ENCODE peak calls at places on chromosomes 13 and 19, in four cellular contexts. I is tibial nerve, F is esophagus muscularis mucosa, Z is sigmoid colon. N is an unnamed sample.

GRCh38 chr19:51441410-51442390 is 16.6 kb downstream of the SIGLEC8 start:
- DNase-seq in I (no peak), F (no peak), Z (peak; percentile 46), N (no peak)

GRCh38 chr19:32471095-32471494 is 65.5 kb downstream of the DPY19L3 start:
- DNase-seq in I (no peak), F (no peak), Z (no peak), N (no peak)

GRCh38 chr19:13984186-13984585 is 21.9 kb downstream of the RFX1 start:
- DNase-seq in I (no peak), F (no peak), Z (no peak), N (no peak)

GRCh38 chr13:24180743-24181384 is 20.3 kb downstream of the SPATA13 start:
- DNase-seq in I (no peak), F (peak; percentile 14), Z (no peak), N (no peak)

GRCh38 chr19:44050740-44051653 is 839 bp upstream of the ZNF223 start:
- DNase-seq in I (no peak), F (no peak), Z (no peak), N (no peak)

GRCh38 chr13:75197803-75198202 is 284.2 kb downstream of the TBC1D4 start:
- DNase-seq in I (no peak), F (no peak), Z (no peak), N (no peak)

GRCh38 chr19:45528744-45529453 is 21.6 kb downstream of the VASP start:
- DNase-seq in I (no peak), F (no peak), Z (no peak), N (no peak)

GRCh38 chr19:13238891-13239534 is 88.8 kb downstream of the IER2 start:
- DNase-seq in I (no peak), F (no peak), Z (no peak), N (no peak)

GRCh38 chr19:41621654-41622053 is 5.2 kb downstream of the CEACAM4 start:
- DNase-seq in I (no peak), F (no peak), Z (no peak), N (no peak)

DNA sequence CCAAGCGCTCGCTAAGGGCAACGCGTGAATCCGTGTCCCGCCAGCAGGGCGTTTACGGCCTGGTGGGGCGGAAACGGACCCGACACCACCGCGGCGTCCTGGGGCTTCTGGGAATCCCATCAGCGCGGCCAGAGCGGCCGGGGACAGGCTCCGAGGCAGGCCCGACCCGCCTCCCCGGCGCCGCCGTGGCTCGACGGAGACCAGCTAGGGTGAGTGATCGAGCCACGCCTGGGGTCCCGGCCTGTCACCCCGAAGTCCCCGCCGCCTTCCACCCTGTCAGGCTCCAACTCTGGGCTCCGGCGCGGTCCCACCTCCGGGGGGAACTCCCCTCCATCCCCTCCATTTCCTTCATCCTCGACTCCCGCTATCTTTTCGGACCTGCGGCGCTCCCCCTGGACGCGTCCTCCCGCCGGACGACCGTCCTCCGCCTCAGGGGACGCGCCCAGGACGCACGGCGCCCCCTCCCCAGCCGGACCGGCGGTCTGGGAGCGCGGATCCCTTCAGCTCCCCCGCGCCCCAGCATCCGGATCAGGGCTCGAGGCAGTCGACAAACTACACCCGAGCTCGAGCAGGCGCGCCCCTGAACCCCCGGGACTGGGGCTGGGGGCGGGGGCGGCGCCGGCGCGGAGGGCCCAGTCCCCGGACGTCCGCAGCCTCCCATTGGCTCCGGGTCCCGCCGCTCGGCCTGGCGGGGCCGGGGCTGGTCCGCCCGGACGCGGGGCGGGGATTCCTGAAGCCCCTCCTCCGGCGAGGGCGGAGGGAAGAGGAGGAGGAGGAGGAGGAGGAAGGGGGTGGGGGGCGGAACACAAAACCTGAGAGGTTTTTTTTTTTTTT is 643 bp upstream of the BICRA start:
- DNase-seq in I (peak; percentile 91), F (peak; percentile 96), Z (peak; percentile 97), N (peak; percentile 95)
- TF ChIP-seq EP300 in I (peak; percentile 88), F (no peak), Z (no peak), N (no peak)

GRCh38 chr19:16222806-16223205 is 25.1 kb downstream of the AP1M1 start:
- DNase-seq in I (no peak), F (no peak), Z (no peak), N (no peak)
- H3K36me3 ChIP-seq in I (peaks cover 5% of the 10 kb centered on the region), F (peaks cover 93% of the 10 kb centered on the region), Z (peaks cover 67% of the 10 kb centered on the region), N (peaks cover 91% of the 10 kb centered on the region)

GRCh38 chr13:33937373-33938087 is 119.6 kb downstream of the RFC3 start:
- DNase-seq in I (no peak), F (no peak), Z (no peak), N (no peak)
- TF ChIP-seq EP300 in I (no peak), F (no peak), Z (no peak), N (no peak)

GRCh38 chr19:306151-306900 is 15.1 kb upstream of the PLPP2 start:
- DNase-seq in I (no peak), F (no peak), Z (no peak), N (no peak)
- H3K36me3 ChIP-seq in I (peaks cover 3% of the 10 kb centered on the region), F (peaks cover 59% of the 10 kb centered on the region), Z (peaks cover 39% of the 10 kb centered on the region), N (peaks cover 53% of the 10 kb centered on the region)

GRCh38 chr13:99015606-99016520 is 38.0 kb upstream of the DOCK9 start:
- DNase-seq in I (no peak), F (no peak), Z (no peak), N (no peak)
- TF ChIP-seq EP300 in I (no peak), F (no peak), Z (no peak), N (no peak)

DNA sequence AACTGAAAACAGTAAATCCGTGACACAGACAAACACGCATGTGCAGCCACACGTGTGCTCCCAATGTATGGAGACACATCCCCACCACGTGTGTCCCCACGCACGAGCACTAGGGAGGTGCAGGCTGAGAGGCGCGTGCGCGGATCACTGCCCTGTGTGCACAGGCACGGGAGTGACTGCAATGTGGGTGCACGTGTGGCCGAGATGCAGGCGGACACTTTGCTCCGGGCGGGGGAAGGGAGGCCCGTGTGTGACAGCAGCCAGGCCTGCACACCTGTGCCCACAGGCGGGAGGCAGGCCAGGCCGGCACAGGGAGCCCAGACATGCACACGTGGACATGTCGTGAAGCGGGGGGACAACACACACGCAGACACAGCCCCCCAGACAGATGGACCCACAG is 77.0 kb downstream of the PTPRS start:
- DNase-seq in I (no peak), F (no peak), Z (no peak), N (no peak)
- H3K36me3 ChIP-seq in I (no peaks in the 10 kb centered on the region), F (peaks cover 63% of the 10 kb centered on the region), Z (peaks cover 21% of the 10 kb centered on the region), N (peaks cover 18% of the 10 kb centered on the region)

GRCh38 chr19:8473652-8474476 is 28.6 kb downstream of the PRAM1 start:
- DNase-seq in I (no peak), F (no peak), Z (no peak), N (no peak)
- TF ChIP-seq EP300 in I (no peak), F (no peak), Z (no peak), N (no peak)

GRCh38 chr19:3054972-3055740 is 7.1 kb downstream of the TLE5 start:
- DNase-seq in I (no peak), F (no peak), Z (no peak), N (no peak)

GRCh38 chr19:3058009-3058820 is 4.1 kb downstream of the TLE5 start:
- DNase-seq in I (no peak), F (no peak), Z (no peak), N (no peak)

GRCh38 chr19:3055741-3056453 is 6.4 kb downstream of the TLE5 start:
- DNase-seq in I (no peak), F (no peak), Z (no peak), N (no peak)

GRCh38 chr19:3057275-3057714 is 5.0 kb downstream of the TLE5 start:
- DNase-seq in I (peak; percentile 77), F (no peak), Z (peak; percentile 97), N (peak; percentile 83)

GRCh38 chr19:3056454-3057016 is 5.8 kb downstream of the TLE5 start:
- DNase-seq in I (no peak), F (no peak), Z (no peak), N (no peak)
- H3K36me3 ChIP-seq in I (no peaks in the 10 kb centered on the region), F (peaks cover 63% of the 10 kb centered on the region), Z (peaks cover 45% of the 10 kb centered on the region), N (peaks cover 55% of the 10 kb centered on the region)

DNA sequence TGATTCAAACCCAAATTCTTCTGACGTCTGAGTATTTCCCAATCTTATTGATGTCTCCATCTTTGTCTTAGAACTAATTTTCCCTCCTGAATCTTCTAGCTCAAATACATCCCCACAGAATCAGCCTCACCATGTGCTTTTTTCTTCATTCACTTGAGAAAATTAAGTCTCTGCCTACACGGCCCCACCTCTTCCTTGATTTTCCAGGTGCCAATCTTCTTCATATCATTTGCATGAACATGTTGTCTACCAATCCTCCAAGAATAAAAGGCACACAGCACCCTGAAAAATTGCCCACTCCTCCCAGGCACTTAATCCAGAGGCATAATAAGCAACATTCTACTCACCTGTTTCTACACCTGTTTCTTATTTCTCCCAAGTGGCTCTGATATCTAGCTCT is 408.1 kb upstream of the NBEA start:
- DNase-seq in I (no peak), F (no peak), Z (no peak), N (no peak)
- TF ChIP-seq EP300 in I (no peak), F (no peak), Z (no peak), N (no peak)